ENCODE peak calls at places on chromosomes 4 and X, in six cellular contexts. Y is K562, A is GM12892, N is HepG2, L is GM12878, C is H1. U is an unnamed sample.
A peak's percentile ranks its signal among the peaks of the same experiment; 100 is the strongest.

GRCh38 chr4:107801766-107802211 is 22.9 kb upstream of the SGMS2 start:
- DNase-seq in Y (no peak), A (no peak), N (no peak), L (no peak), C (no peak), U (no peak)

GRCh38 chr4:177791188-177791587 is 349.0 kb upstream of the AGA start:
- DNase-seq in Y (no peak), A (no peak), N (no peak), L (no peak), C (no peak), U (no peak)

GRCh38 chr4:184234155-184234554 is 16.5 kb upstream of the ENPP6 start:
- DNase-seq in Y (no peak), A (no peak), N (no peak), L (no peak), C (no peak), U (no peak)

GRCh38 chr4:151850751-151851150 is 89.9 kb upstream of the GATB start:
- DNase-seq in Y (no peak), A (no peak), N (no peak), L (no peak), C (no peak), U (no peak)

GRCh38 chrX:110671068-110671803 is 124.4 kb downstream of the CHRDL1 start:
- DNase-seq in Y (no peak), A (no peak), N (no peak), L (peak; percentile 8), C (no peak), U (no peak)

GRCh38 chr4:8847764-8848163 is 23.9 kb downstream of the HMX1 start:
- DNase-seq in Y (no peak), A (no peak), N (no peak), L (no peak), C (peak; percentile 48), U (no peak)

GRCh38 chr4:183941964-183942363 is 36.9 kb downstream of the STOX2 start:
- DNase-seq in Y (no peak), A (no peak), N (no peak), L (no peak), C (no peak), U (no peak)

GRCh38 chr4:112178731-112179130 is 33.5 kb downstream of the FAM241A start:
- DNase-seq in Y (no peak), A (no peak), N (no peak), L (no peak), C (no peak), U (no peak)

GRCh38 chr4:150518559-150518958 is 63.4 kb upstream of the MAB21L2 start:
- DNase-seq in Y (no peak), A (no peak), N (no peak), L (no peak), C (no peak), U (no peak)

GRCh38 chrX:24494544-24495113 is 29.5 kb downstream of the PDK3 start:
- DNase-seq in Y (no peak), A (no peak), N (peak; percentile 75), L (no peak), C (no peak), U (no peak)

GRCh38 chrX:121000589-121000988 is 15.0 kb upstream of the CT47A1 start:
- DNase-seq in Y (no peak), A (no peak), N (peak; percentile 30), L (peak; percentile 5), C (no peak), U (no peak)

GRCh38 chrX:119015407-119016242 is 41.2 kb downstream of the LONRF3 start:
- DNase-seq in Y (no peak), A (no peak), N (no peak), L (peak; percentile 40), C (no peak), U (no peak)

GRCh38 chr4:153233761-153234371 is 29.6 kb downstream of the TRIM2 start:
- DNase-seq in Y (no peak), A (no peak), N (no peak), L (no peak), C (no peak), U (no peak)
- TF ChIP-seq POLR2AphosphoS5 in Y (no peak), A (no peak), N (no peak), L (no peak), C (no peak), U (no peak)

GRCh38 chrX:47836164-47837072 is at the start of gene ZNF81:
- DNase-seq in Y (peak; percentile 85), A (peak; percentile 41), N (peak; percentile 93), L (peak; percentile 91), C (peak; percentile 92), U (peak; percentile 40)
- TF ChIP-seq POLR2A in Y (peak; percentile 70), A (peak; percentile 79), N (peak; percentile 20), L (peak; percentile 85), C (peak; percentile 71), U (peak; percentile 76)

GRCh38 chrX:46597208-46597607 is 23.6 kb downstream of the CHST7 start:
- DNase-seq in Y (no peak), A (no peak), N (no peak), L (no peak), C (no peak), U (no peak)
- TF ChIP-seq TAF1 in Y (no peak), A (no peak), N (no peak), L (no peak), C (no peak), U (no peak)

GRCh38 chr4:136650541-136651277 is 881.6 kb downstream of the PCDH18 start:
- DNase-seq in Y (no peak), A (no peak), N (peak; percentile 2), L (peak; percentile 34), C (no peak), U (no peak)
- TF ChIP-seq POLR2AphosphoS5 in Y (no peak), A (no peak), N (no peak), L (no peak), C (no peak), U (no peak)

DNA sequence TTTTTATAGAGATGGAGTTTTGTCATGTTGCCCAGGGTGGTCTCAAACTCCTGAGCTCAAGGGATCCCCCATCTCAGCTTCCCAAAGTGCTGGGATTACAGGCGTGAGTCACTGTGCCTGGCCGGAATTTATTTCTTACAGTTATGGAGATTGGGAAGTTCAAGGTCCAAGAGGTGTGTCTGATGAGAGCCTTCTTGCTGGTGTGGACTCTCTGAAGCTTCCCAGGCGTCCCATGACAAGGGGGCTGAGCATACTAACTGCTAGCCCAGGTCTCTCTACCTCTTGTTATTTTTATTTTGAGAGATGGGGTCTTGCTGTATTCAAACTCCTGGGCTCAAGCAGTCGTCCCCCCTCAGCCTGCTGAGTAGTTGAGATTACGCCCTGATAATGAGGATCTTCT is 2.9 kb upstream of the NSD2 start:
- DNase-seq in Y (no peak), A (no peak), N (peak; percentile 84), L (no peak), C (no peak), U (no peak)
- TF ChIP-seq POLR2A in Y (no peak), A (no peak), N (no peak), L (no peak), C (no peak), U (no peak)

GRCh38 chrX:153572601-153573000 is 26.3 kb downstream of the CCNQ start:
- DNase-seq in Y (no peak), A (no peak), N (no peak), L (no peak), C (no peak), U (no peak)
- TF ChIP-seq TAF1 in Y (no peak), A (no peak), N (no peak), L (no peak), C (no peak), U (no peak)

GRCh38 chrX:1420371-1420770 is 28.5 kb upstream of the SLC25A6 start:
- DNase-seq in Y (no peak), A (no peak), N (no peak), L (no peak), C (no peak), U (no peak)
- TF ChIP-seq POLR2AphosphoS5 in Y (no peak), A (no peak), N (peak; percentile 21), L (no peak), C (peak; percentile 19), U (no peak)